ENCODE peak calls at places on chromosomes 16 and 17, in four cellular contexts. P is ovary, H is sigmoid colon, B is C1 segment of cervical spinal cord. J is an unnamed sample.

GRCh38 chr16:9682320-9682719 is 499.9 kb downstream of the GRIN2A start:
- DNase-seq in P (no peak), H (no peak), B (no peak), J (no peak)

GRCh38 chr16:80034948-80035700 is 434.6 kb upstream of the MAF start:
- DNase-seq in P (no peak), H (no peak), B (no peak), J (no peak)

GRCh38 chr17:35730400-35731005 is 936 bp upstream of the RASL10B start:
- DNase-seq in P (no peak), H (no peak), B (no peak), J (no peak)

GRCh38 chr16:70331091-70331490 is 15.6 kb upstream of the DDX19A start:
- DNase-seq in P (no peak), H (no peak), B (no peak), J (no peak)

GRCh38 chr17:81285179-81285878 is 9.8 kb downstream of the SLC38A10 start:
- DNase-seq in P (no peak), H (peak; percentile 88), B (peak; percentile 78), J (no peak)

GRCh38 chr17:56499799-56500388 is 93.6 kb upstream of the NOG start:
- DNase-seq in P (no peak), H (no peak), B (no peak), J (no peak)

GRCh38 chr17:40017422-40018080 is 2.3 kb downstream of the CSF3 start:
- DNase-seq in P (no peak), H (no peak), B (no peak), J (no peak)

GRCh38 chr17:83196088-83196765 is 116.8 kb downstream of the METRNL start:
- DNase-seq in P (peak; percentile 23), H (peak; percentile 71), B (no peak), J (peak; percentile 78)

GRCh38 chr16:62190426-62190825 is 154.2 kb upstream of the CDH8 start:
- DNase-seq in P (no peak), H (no peak), B (no peak), J (no peak)

GRCh38 chr16:2912330-2913199 is 834 bp downstream of the FLYWCH1 start:
- DNase-seq in P (peak; percentile 50), H (peak; percentile 80), B (no peak), J (no peak)

GRCh38 chr16:81366316-81366932 is 51.7 kb downstream of the GAN start:
- DNase-seq in P (no peak), H (no peak), B (no peak), J (no peak)

GRCh38 chr17:16215002-16215272 is 397 bp downstream of the NCOR1 start:
- DNase-seq in P (no peak), H (no peak), B (no peak), J (peak; percentile 92)

GRCh38 chr16:67548265-67549126 is 13.8 kb upstream of the CTCF start:
- DNase-seq in P (peak; percentile 12), H (peak; percentile 58), B (no peak), J (no peak)

GRCh38 chr16:52383640-52384292 is 163.2 kb downstream of the TOX3 start:
- DNase-seq in P (no peak), H (no peak), B (no peak), J (no peak)

GRCh38 chr17:17713839-17714238 is 32.6 kb downstream of the RAI1 start:
- DNase-seq in P (no peak), H (peak; percentile 82), B (no peak), J (no peak)

GRCh38 chr16:12153662-12154061 is 177.1 kb downstream of the SNX29 start:
- DNase-seq in P (no peak), H (no peak), B (no peak), J (no peak)

GRCh38 chr16:2979669-2980226 is 498 bp downstream of the PKMYT1 start:
- DNase-seq in P (no peak), H (no peak), B (no peak), J (no peak)

GRCh38 chr16:49918257-49918656 is 62.3 kb upstream of the ZNF423 start:
- DNase-seq in P (no peak), H (no peak), B (no peak), J (no peak)

GRCh38 chr17:58822148-58823050 is 66.7 kb downstream of the PPM1E start:
- DNase-seq in P (no peak), H (no peak), B (no peak), J (no peak)

GRCh38 chr17:79615926-79616325 is 5.1 kb upstream of the RBFOX3 start:
- DNase-seq in P (no peak), H (peak; percentile 17), B (no peak), J (peak; percentile 28)

GRCh38 chr17:45277992-45278391 is 16.1 kb upstream of the SPATA32 start:
- DNase-seq in P (no peak), H (no peak), B (no peak), J (no peak)

GRCh38 chr16:86917471-86918365 is 339.4 kb downstream of the FOXL1 start:
- DNase-seq in P (no peak), H (peak; percentile 48), B (no peak), J (no peak)

GRCh38 chr16:22770866-22771265 is 43.1 kb upstream of the HS3ST2 start:
- DNase-seq in P (no peak), H (no peak), B (no peak), J (no peak)

GRCh38 chr17:28725166-28725659 is 820 bp downstream of the TLCD1 start:
- DNase-seq in P (no peak), H (peak; percentile 70), B (no peak), J (no peak)

GRCh38 chr16:4506450-4506849 is 30.3 kb downstream of the HMOX2 start:
- DNase-seq in P (peak; percentile 55), H (peak; percentile 82), B (peak; percentile 50), J (no peak)

GRCh38 chr17:83144421-83145357 is 65.3 kb downstream of the METRNL start:
- DNase-seq in P (no peak), H (peak; percentile 69), B (no peak), J (peak; percentile 40)

GRCh38 chr16:80940069-80940856 is 66.4 kb downstream of the CMC2 start:
- DNase-seq in P (no peak), H (no peak), B (no peak), J (no peak)

GRCh38 chr16:48201515-48202201 is 42.4 kb upstream of the LONP2 start:
- DNase-seq in P (no peak), H (no peak), B (no peak), J (no peak)